ENCODE peak calls at places on chromosomes 1 and 21, in nine cellular contexts. D is thoracic aorta; I is GM04504; N is renal cortical epithelial cell; Q is globus pallidus; M is stimulated activated CD8-positive, alpha-beta memory T cell treated with anti-CD3 and anti-CD28 coated beads, Interleukin-7, amount 100 ng/mL, for 4 hours; Z is astrocyte of the spinal cord; W is neural progenitor cell; V is activated CD8-positive, alpha-beta memory T cell treated with anti-CD3 and anti-CD28 coated beads, Interleukin-2, amount 50 U/mL, for 48 hours. G is an unnamed sample.

GRCh38 chr21:39373634-39374033 is 24.7 kb upstream of the HMGN1 start:
- DNase-seq in D (no peak), I (no peak), N (peak), Q (no peak), M (no peak), Z (peak), W (peak), V (no peak), G (no peak)

GRCh38 chr1:65459397-65459768 is 38.9 kb downstream of the LEPR start:
- DNase-seq in D (no peak), I (no peak), N (peak), Q (peak), M (no peak), Z (peak), W (peak), V (no peak), G (peak)

GRCh38 chr1:150619576-150620509 is 9.6 kb downstream of the ENSA start:
- DNase-seq in D (no peak), I (no peak), N (peak), Q (no peak), M (no peak), Z (peak), W (no peak), V (no peak), G (peak)

GRCh38 chr1:107477233-107477632 is 336.4 kb downstream of the NTNG1 start:
- DNase-seq in D (no peak), I (no peak), N (no peak), Q (no peak), M (no peak), Z (no peak), W (no peak), V (no peak), G (no peak)

GRCh38 chr1:157115851-157116734 is 16.5 kb upstream of the ETV3L start:
- DNase-seq in D (no peak), I (no peak), N (no peak), Q (no peak), M (no peak), Z (no peak), W (no peak), V (peak), G (no peak)

GRCh38 chr1:58041621-58042020 is 504.9 kb downstream of the OMA1 start:
- DNase-seq in D (no peak), I (no peak), N (peak), Q (no peak), M (no peak), Z (no peak), W (peak), V (no peak), G (no peak)

GRCh38 chr1:1891349-1892078 is 627 bp upstream of the GNB1 start:
- DNase-seq in D (no peak), I (no peak), N (no peak), Q (peak), M (peak), Z (peak), W (peak), V (peak), G (peak)

GRCh38 chr1:154829062-154829461 is 41.0 kb downstream of the KCNN3 start:
- DNase-seq in D (no peak), I (no peak), N (no peak), Q (no peak), M (no peak), Z (no peak), W (no peak), V (no peak), G (no peak)

GRCh38 chr1:56973898-56974752 is 8.3 kb upstream of the C8B start:
- DNase-seq in D (no peak), I (no peak), N (peak), Q (no peak), M (no peak), Z (no peak), W (no peak), V (no peak), G (no peak)

GRCh38 chr1:89633103-89633744 is at the start of gene LRRC8C:
- DNase-seq in D (no peak), I (no peak), N (no peak), Q (no peak), M (peak), Z (peak), W (peak), V (peak), G (peak)

GRCh38 chr1:34885405-34886247 is 26.1 kb upstream of the SMIM12 start:
- DNase-seq in D (no peak), I (no peak), N (no peak), Q (no peak), M (peak), Z (peak), W (peak), V (peak), G (no peak)

GRCh38 chr1:117735045-117735992 is 129.5 kb downstream of the TENT5C start:
- DNase-seq in D (no peak), I (peak), N (peak), Q (peak), M (no peak), Z (peak), W (peak), V (no peak), G (no peak)

GRCh38 chr1:15876357-15876756 is 28.9 kb downstream of the SPEN start:
- DNase-seq in D (no peak), I (no peak), N (peak), Q (no peak), M (no peak), Z (no peak), W (peak), V (no peak), G (no peak)

GRCh38 chr1:24349891-24350290 is 30.7 kb downstream of the GRHL3 start:
- DNase-seq in D (no peak), I (no peak), N (peak), Q (no peak), M (no peak), Z (no peak), W (no peak), V (no peak), G (no peak)

GRCh38 chr1:109161836-109162606 is 48.1 kb downstream of the ELAPOR1 start:
- DNase-seq in D (no peak), I (peak), N (peak), Q (peak), M (peak), Z (peak), W (no peak), V (peak), G (peak)

GRCh38 chr1:180948357-180948756 is 35.7 kb downstream of the KIAA1614 start:
- DNase-seq in D (no peak), I (no peak), N (no peak), Q (no peak), M (no peak), Z (no peak), W (no peak), V (no peak), G (no peak)

GRCh38 chr1:206706298-206706791 is 21.6 kb downstream of the MAPKAPK2 start:
- DNase-seq in D (peak), I (peak), N (no peak), Q (no peak), M (peak), Z (peak), W (peak), V (peak), G (no peak)

GRCh38 chr21:16460936-16461335 is 731.2 kb downstream of the USP25 start:
- DNase-seq in D (no peak), I (no peak), N (no peak), Q (no peak), M (no peak), Z (no peak), W (no peak), V (no peak), G (no peak)

GRCh38 chr1:163315773-163316374 is 5.9 kb upstream of the NUF2 start:
- DNase-seq in D (no peak), I (peak), N (peak), Q (peak), M (no peak), Z (peak), W (peak), V (no peak), G (peak)

GRCh38 chr1:51612349-51612982 is 4.4 kb upstream of the OSBPL9 start:
- DNase-seq in D (no peak), I (no peak), N (peak), Q (no peak), M (no peak), Z (no peak), W (no peak), V (no peak), G (no peak)

GRCh38 chr1:58749646-58750045 is 34.2 kb downstream of the JUN start:
- DNase-seq in D (no peak), I (no peak), N (peak), Q (no peak), M (no peak), Z (no peak), W (no peak), V (no peak), G (no peak)

GRCh38 chr1:221188531-221188930 is 309.3 kb downstream of the HLX start:
- DNase-seq in D (no peak), I (no peak), N (peak), Q (no peak), M (no peak), Z (no peak), W (no peak), V (no peak), G (no peak)

GRCh38 chr1:3702990-3703728 is 49.1 kb upstream of the CCDC27 start:
- DNase-seq in D (no peak), I (peak), N (no peak), Q (no peak), M (no peak), Z (no peak), W (peak), V (no peak), G (no peak)

GRCh38 chr21:35697321-35697808 is 363.0 kb downstream of the SETD4 start:
- DNase-seq in D (no peak), I (peak), N (peak), Q (peak), M (no peak), Z (peak), W (no peak), V (no peak), G (peak)

GRCh38 chr21:35203093-35204021 is 154.3 kb upstream of the RUNX1 start:
- DNase-seq in D (no peak), I (peak), N (peak), Q (no peak), M (no peak), Z (peak), W (no peak), V (no peak), G (no peak)

GRCh38 chr21:31555741-31556191 is 103.7 kb upstream of the SOD1 start:
- DNase-seq in D (no peak), I (no peak), N (no peak), Q (no peak), M (no peak), Z (no peak), W (peak), V (no peak), G (no peak)

GRCh38 chr1:66712819-66713218 is 39.4 kb upstream of the DYNLT5 start:
- DNase-seq in D (no peak), I (no peak), N (no peak), Q (no peak), M (no peak), Z (no peak), W (no peak), V (no peak), G (no peak)

GRCh38 chr1:38376577-38376976 is 330.0 kb upstream of the POU3F1 start:
- DNase-seq in D (no peak), I (no peak), N (no peak), Q (no peak), M (no peak), Z (no peak), W (no peak), V (no peak), G (no peak)

GRCh38 chr1:181643631-181644030 is 160.3 kb downstream of the CACNA1E start:
- DNase-seq in D (no peak), I (no peak), N (no peak), Q (no peak), M (no peak), Z (no peak), W (no peak), V (no peak), G (no peak)

G was measured in midbrain.